ENCODE peak calls at places on chromosomes 12 and 14, in nine cellular contexts. S is aorta; O is right atrium auricular region; U is mesenchymal stem cell; M is CD8-positive, alpha-beta memory T cell; P is Panc1; L is pancreas; W is stomach; N is mucosa of descending colon. B is an unnamed sample. For H3K9me3 and H3K4me1, the result is how much of the 10 kb centered on the place peaks cover.

GRCh38 chr12:77058740-77059139 is 6.6 kb downstream of the E2F7 start:
- DNase-seq in S (no peak), O (no peak), U (peak), M (no peak), P (no peak), L (no peak), W (no peak), N (no peak), B (no peak)

GRCh38 chr14:66965831-66966230 is 223.4 kb upstream of the GARIN2 start:
- DNase-seq in S (no peak), O (no peak), U (peak), M (no peak), P (no peak), L (no peak), W (no peak), N (no peak), B (no peak)

GRCh38 chr14:99602054-99602787 is 1.8 kb downstream of the CCDC85C start:
- DNase-seq in S (no peak), O (no peak), U (no peak), M (no peak), P (no peak), L (peak), W (peak), N (peak), B (no peak)

GRCh38 chr14:23916038-23916437 is 37.5 kb upstream of the DHRS4 start:
- DNase-seq in S (no peak), O (no peak), U (no peak), M (no peak), P (no peak), L (no peak), W (no peak), N (no peak), B (no peak)

GRCh38 chr12:87425942-87426554 is 603.2 kb downstream of the C12orf50 start:
- DNase-seq in S (no peak), O (no peak), U (no peak), M (no peak), P (no peak), L (no peak), W (no peak), N (no peak), B (no peak)

GRCh38 chr12:108633534-108634224 is at the start of gene SELPLG:
- DNase-seq in S (peak), O (peak), U (no peak), M (peak), P (no peak), L (no peak), W (peak), N (peak), B (no peak)

GRCh38 chr14:79044894-79045624 is 874.9 kb downstream of the NRXN3 start:
- DNase-seq in S (no peak), O (no peak), U (peak), M (no peak), P (peak), L (peak), W (no peak), N (no peak), B (no peak)

GRCh38 chr12:131096681-131097181 is 143.0 kb downstream of the ADGRD1 start:
- DNase-seq in S (peak), O (no peak), U (no peak), M (no peak), P (no peak), L (no peak), W (no peak), N (no peak), B (no peak)

GRCh38 chr12:129540249-129540648 is 363.6 kb downstream of the TMEM132D start:
- DNase-seq in S (no peak), O (no peak), U (no peak), M (no peak), P (no peak), L (no peak), W (no peak), N (no peak), B (no peak)

GRCh38 chr12:113162102-113163029 is 12.8 kb downstream of the CFAP73 start:
- DNase-seq in S (no peak), O (no peak), U (peak), M (no peak), P (no peak), L (peak), W (no peak), N (no peak), B (no peak)

GRCh38 chr12:9649532-9649940 is 20.0 kb upstream of the CLEC2D start:
- DNase-seq in S (no peak), O (no peak), U (no peak), M (no peak), P (no peak), L (no peak), W (no peak), N (no peak), B (no peak)

GRCh38 chr14:104207142-104207845 is 68.9 kb downstream of the KIF26A start:
- DNase-seq in S (no peak), O (no peak), U (no peak), M (no peak), P (no peak), L (no peak), W (no peak), N (peak), B (no peak)

GRCh38 chr14:104206281-104206904 is 68.0 kb downstream of the KIF26A start:
- DNase-seq in S (no peak), O (no peak), U (peak), M (no peak), P (no peak), L (peak), W (peak), N (peak), B (no peak)

GRCh38 chr14:104203071-104203425 is 64.7 kb downstream of the KIF26A start:
- DNase-seq in S (no peak), O (no peak), U (no peak), M (no peak), P (no peak), L (no peak), W (no peak), N (no peak), B (no peak)

GRCh38 chr14:104204660-104205149 is 66.3 kb downstream of the KIF26A start:
- DNase-seq in S (no peak), O (no peak), U (no peak), M (no peak), P (no peak), L (no peak), W (no peak), N (no peak), B (no peak)

GRCh38 chr14:104205781-104206180 is 67.4 kb downstream of the KIF26A start:
- DNase-seq in S (no peak), O (no peak), U (no peak), M (no peak), P (no peak), L (no peak), W (no peak), N (no peak), B (no peak)
- H3K9me3 ChIP-seq in S (under half), O (under half), U (under half), M (under half), P (under half), L (under half), W (under half), N (under half), B (under half)

GRCh38 chr12:104698871-104699270 is 242.1 kb downstream of the CHST11 start:
- DNase-seq in S (no peak), O (no peak), U (no peak), M (no peak), P (no peak), L (no peak), W (no peak), N (no peak), B (no peak)

GRCh38 chr12:104699489-104700194 is 242.9 kb downstream of the CHST11 start:
- DNase-seq in S (peak), O (no peak), U (no peak), M (no peak), P (no peak), L (no peak), W (no peak), N (no peak), B (no peak)

GRCh38 chr12:104701756-104702155 is 245.0 kb downstream of the CHST11 start:
- DNase-seq in S (peak), O (no peak), U (no peak), M (no peak), P (no peak), L (no peak), W (peak), N (no peak), B (no peak)

GRCh38 chr12:104701301-104701700 is 244.6 kb downstream of the CHST11 start:
- DNase-seq in S (peak), O (no peak), U (no peak), M (no peak), P (no peak), L (no peak), W (no peak), N (no peak), B (no peak)

GRCh38 chr12:104700324-104700723 is 243.6 kb downstream of the CHST11 start:
- DNase-seq in S (no peak), O (no peak), U (no peak), M (no peak), P (no peak), L (no peak), W (no peak), N (no peak), B (no peak)
- H3K4me1 ChIP-seq in S (under half), O (under half), U (under half), M (under half), P (under half), L (under half), W (under half), N (under half), B (under half)

DNA sequence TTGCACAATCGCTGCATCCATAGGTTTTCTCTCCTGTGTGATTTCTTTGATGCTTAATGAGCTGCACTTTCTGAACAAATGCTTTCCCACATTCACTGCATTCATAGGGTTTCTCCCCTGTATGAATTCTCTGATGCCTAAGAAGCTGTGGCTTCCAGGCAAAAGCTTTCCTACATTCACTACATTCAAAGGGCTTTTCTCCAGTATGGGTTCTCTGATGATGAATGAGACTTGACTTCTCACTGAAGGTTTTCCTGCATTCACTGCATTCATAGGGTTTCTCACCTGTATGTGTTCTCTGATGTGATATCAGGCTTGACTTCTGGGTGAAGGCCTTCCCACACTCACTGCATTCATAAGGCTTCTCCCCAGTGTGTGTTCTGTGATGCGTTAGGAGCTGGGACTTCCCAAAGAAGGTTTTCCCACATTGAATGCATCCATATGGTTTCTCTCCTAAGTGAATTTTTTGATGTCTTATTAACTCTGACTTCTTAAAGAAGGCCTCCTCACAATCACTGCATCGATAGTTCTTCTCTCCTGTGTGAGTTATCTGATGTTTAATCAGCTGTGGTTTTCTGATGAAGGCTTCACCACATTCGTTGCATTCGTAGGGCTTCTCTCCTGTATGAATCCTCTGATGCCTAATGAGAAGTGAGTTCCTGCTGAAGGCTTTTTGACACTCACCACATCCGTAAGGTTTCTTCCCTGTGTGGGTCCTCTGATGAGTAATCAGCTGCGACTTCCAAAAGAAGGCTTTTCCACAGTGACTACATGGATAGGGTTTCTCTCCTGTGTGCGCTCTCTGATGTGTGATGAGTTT is 30.3 kb downstream of the ZNF605 start:
- DNase-seq in S (no peak), O (no peak), U (peak), M (no peak), P (no peak), L (no peak), W (no peak), N (no peak), B (no peak)
- H3K9me3 ChIP-seq in S (under half), O (half or more), U (half or more), M (half or more), P (half or more), L (under half), W (half or more), N (half or more), B (under half)

GRCh38 chr14:105162374-105162979 is 6.1 kb downstream of the JAG2 start:
- DNase-seq in S (no peak), O (no peak), U (no peak), M (no peak), P (no peak), L (peak), W (no peak), N (peak), B (peak)
- H3K4me1 ChIP-seq in S (under half), O (under half), U (under half), M (under half), P (under half), L (under half), W (under half), N (under half), B (under half)

GRCh38 chr14:42110167-42110566 is 503.5 kb downstream of the LRFN5 start:
- DNase-seq in S (no peak), O (no peak), U (peak), M (no peak), P (no peak), L (no peak), W (no peak), N (no peak), B (no peak)

GRCh38 chr14:42111355-42111754 is 504.7 kb downstream of the LRFN5 start:
- DNase-seq in S (no peak), O (no peak), U (no peak), M (no peak), P (no peak), L (no peak), W (no peak), N (no peak), B (no peak)

GRCh38 chr14:42113358-42114070 is 506.8 kb downstream of the LRFN5 start:
- DNase-seq in S (peak), O (no peak), U (no peak), M (no peak), P (no peak), L (no peak), W (no peak), N (no peak), B (no peak)

GRCh38 chr14:42112108-42112507 is 505.4 kb downstream of the LRFN5 start:
- DNase-seq in S (no peak), O (no peak), U (peak), M (no peak), P (no peak), L (no peak), W (no peak), N (no peak), B (no peak)
- H3K9me3 ChIP-seq in S (under half), O (under half), U (under half), M (under half), P (under half), L (under half), W (under half), N (under half), B (under half)

GRCh38 chr14:74549588-74549987 is 56.0 kb downstream of the ISCA2 start:
- DNase-seq in S (peak), O (no peak), U (no peak), M (no peak), P (no peak), L (no peak), W (no peak), N (no peak), B (no peak)
- H3K4me1 ChIP-seq in S (under half), O (under half), U (under half), M (under half), P (under half), L (under half), W (under half), N (under half), B (under half)

DNA sequence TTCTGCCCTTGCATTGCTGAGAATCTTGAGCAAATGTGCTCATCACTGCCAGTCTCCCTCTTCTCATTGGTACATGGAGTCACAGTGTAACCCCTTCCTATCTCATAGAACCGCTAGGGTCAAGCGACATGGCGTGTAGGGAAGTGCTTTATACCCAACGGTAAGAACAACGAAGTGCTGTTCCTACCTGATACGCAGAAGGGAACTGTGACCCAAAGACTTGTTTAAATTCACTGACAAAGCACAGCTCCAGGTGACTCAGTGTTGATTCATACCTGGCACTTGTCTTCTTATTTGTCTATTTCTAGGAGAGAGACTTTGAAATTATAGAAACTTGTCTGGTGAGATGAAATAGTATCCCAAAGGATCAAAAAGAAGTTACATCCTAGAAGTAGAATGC is 53.7 kb downstream of the FBXL14 start:
- DNase-seq in S (no peak), O (no peak), U (no peak), M (no peak), P (peak), L (no peak), W (no peak), N (no peak), B (no peak)
- H3K9me3 ChIP-seq in S (under half), O (under half), U (under half), M (under half), P (under half), L (under half), W (under half), N (under half), B (under half)

GRCh38 chr14:33568935-33569579 is 381.8 kb downstream of the EGLN3 start:
- DNase-seq in S (no peak), O (no peak), U (peak), M (no peak), P (no peak), L (no peak), W (no peak), N (no peak), B (no peak)
- H3K4me1 ChIP-seq in S (under half), O (under half), U (under half), M (under half), P (under half), L (under half), W (under half), N (under half), B (under half)

GRCh38 chr14:105627701-105628100 is 101.3 kb downstream of the TMEM121 start:
- DNase-seq in S (no peak), O (no peak), U (no peak), M (no peak), P (no peak), L (no peak), W (no peak), N (no peak), B (no peak)
- H3K9me3 ChIP-seq in S (under half), O (under half), U (under half), M (under half), P (under half), L (under half), W (under half), N (under half), B (under half)

GRCh38 chr12:110635055-110635454 is 21.1 kb downstream of the TCTN1 start:
- DNase-seq in S (no peak), O (no peak), U (no peak), M (no peak), P (no peak), L (no peak), W (no peak), N (no peak), B (no peak)

GRCh38 chr12:110637869-110638441 is 24.0 kb downstream of the TCTN1 start:
- DNase-seq in S (no peak), O (no peak), U (peak), M (no peak), P (no peak), L (no peak), W (no peak), N (no peak), B (no peak)

GRCh38 chr12:110639336-110640178 is 25.6 kb downstream of the TCTN1 start:
- DNase-seq in S (no peak), O (no peak), U (peak), M (no peak), P (no peak), L (no peak), W (no peak), N (no peak), B (no peak)

GRCh38 chr12:110638792-110639191 is 24.9 kb downstream of the TCTN1 start:
- DNase-seq in S (no peak), O (no peak), U (no peak), M (no peak), P (no peak), L (no peak), W (no peak), N (no peak), B (no peak)

DNA sequence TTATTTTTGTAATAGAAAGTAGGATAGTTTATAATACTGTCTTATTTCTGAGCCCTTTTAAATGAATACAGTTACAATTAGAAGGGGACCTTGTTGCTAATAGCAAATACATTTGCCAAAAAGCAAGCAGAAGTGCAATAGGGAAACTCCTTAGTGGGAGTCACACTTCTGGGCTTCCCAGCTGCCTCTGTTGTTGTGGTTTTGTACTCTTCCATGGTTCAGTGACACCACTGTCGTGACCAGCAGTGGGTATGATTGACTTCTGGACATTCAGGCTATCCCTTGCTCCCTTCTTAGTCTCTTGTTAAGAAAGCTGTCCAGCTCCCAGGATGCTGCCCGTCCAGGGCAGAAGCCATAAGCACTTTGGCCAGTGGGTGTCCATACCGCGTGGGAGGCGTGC is 22.6 kb downstream of the TCTN1 start:
- DNase-seq in S (no peak), O (no peak), U (no peak), M (no peak), P (no peak), L (no peak), W (no peak), N (no peak), B (no peak)
- H3K4me1 ChIP-seq in S (under half), O (under half), U (under half), M (under half), P (under half), L (under half), W (under half), N (under half), B (under half)